ENCODE peak calls at places on chromosomes 1 and 21, in seven cellular contexts. B, A, U, N, V, O and K are unnamed samples.

GRCh38 chr21:44801468-44802395 is at the start of gene UBE2G2:
- DNase-seq in N (peak), U (no peak), O (peak), V (peak), B (peak), A (peak), K (peak)

GRCh38 chr1:196355206-196355786 is 252.9 kb downstream of the KCNT2 start:
- DNase-seq in B (no peak), U (no peak), N (peak), V (no peak), A (no peak), O (peak), K (peak)

GRCh38 chr1:25568834-25569598 is 25.6 kb downstream of the LDLRAP1 start:
- DNase-seq in U (no peak), B (no peak), O (no peak), V (peak), A (no peak), N (peak), K (peak)

GRCh38 chr21:39670741-39671140 is 58.0 kb downstream of the B3GALT5 start:
- DNase-seq in O (no peak), B (no peak), N (peak), A (peak), V (no peak), U (no peak), K (no peak)

GRCh38 chr1:53715478-53715877 is 23.5 kb downstream of the GLIS1 start:
- DNase-seq in N (no peak), A (no peak), V (peak), U (no peak), B (peak), O (peak), K (peak)

GRCh38 chr1:205988585-205988995 is 14.6 kb downstream of the RAB7B start:
- DNase-seq in U (no peak), N (no peak), B (no peak), O (no peak), V (no peak), A (no peak), K (no peak)

GRCh38 chr1:154784416-154784815 is 85.7 kb downstream of the KCNN3 start:
- DNase-seq in U (no peak), B (no peak), N (no peak), A (no peak), O (no peak), V (no peak), K (no peak)

GRCh38 chr1:11530731-11531311 is 51.9 kb downstream of the DISP3 start:
- DNase-seq in U (no peak), V (no peak), B (no peak), A (peak), N (no peak), O (no peak), K (no peak)

GRCh38 chr1:2205191-2205952 is 10.8 kb upstream of the FAAP20 start:
- DNase-seq in U (no peak), B (peak), N (peak), V (no peak), O (peak), A (peak), K (peak)

GRCh38 chr1:197921235-197922069 is 4.3 kb downstream of the LHX9 start:
- DNase-seq in N (no peak), U (no peak), A (peak), O (no peak), V (no peak), B (no peak), K (no peak)

GRCh38 chr1:68293609-68294353 is 61.5 kb upstream of the WLS start:
- DNase-seq in U (no peak), V (no peak), O (peak), N (peak), A (no peak), B (no peak), K (peak)

GRCh38 chr1:174746024-174746808 is 253.5 kb upstream of the CACYBP start:
- DNase-seq in N (no peak), B (no peak), A (no peak), V (no peak), O (no peak), U (no peak), K (no peak)
- H3K4me3 ChIP-seq in N (no peak), B (no peak), A (no peak), V (no peak), O (no peak), U (no peak), K (no peak)

DNA sequence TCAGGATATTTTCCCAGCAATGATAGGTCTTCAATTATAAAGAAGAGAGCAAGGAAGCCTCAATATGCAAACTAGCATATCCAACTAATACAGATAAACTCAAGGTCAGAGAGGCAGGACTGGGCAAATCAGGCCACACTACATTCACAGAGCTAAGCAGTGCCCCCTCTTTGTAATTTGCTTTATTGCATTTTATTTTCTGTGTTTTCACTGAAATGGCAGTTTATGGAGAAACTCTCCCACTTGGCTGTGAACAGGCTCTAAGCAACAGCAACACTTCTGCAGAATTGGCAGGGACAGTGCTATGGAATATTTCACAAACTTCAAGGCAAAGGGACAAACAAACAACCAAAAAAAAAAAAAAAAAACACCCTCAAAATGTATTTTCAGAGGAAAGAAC is 93.4 kb upstream of the SOD1 start:
- DNase-seq in N (no peak), U (no peak), O (no peak), V (no peak), B (peak), A (no peak), K (peak)
- TF ChIP-seq CTCF in N (no peak), U (no peak), O (peak), V (no peak), B (peak), A (no peak), K (peak)

DNA sequence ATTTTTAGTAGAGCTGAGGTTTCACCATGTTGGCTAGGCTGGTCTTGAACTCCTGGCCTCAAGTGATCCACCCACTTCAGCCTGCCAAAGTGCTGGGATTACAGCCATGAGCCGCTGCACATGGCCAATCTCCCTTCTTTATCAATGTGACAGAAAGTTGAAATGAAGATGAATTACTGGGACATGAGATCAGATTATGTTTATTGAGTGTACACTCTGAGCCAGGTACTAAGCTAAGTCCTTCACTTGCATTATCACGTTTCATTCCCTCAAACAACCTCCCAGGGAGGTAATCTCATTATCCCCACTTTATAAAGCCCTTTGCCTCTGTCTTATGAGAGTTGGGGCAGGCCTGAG is 6.3 kb upstream of the CHI3L2 start:
- DNase-seq in O (no peak), B (no peak), V (no peak), A (no peak), N (no peak), U (no peak), K (no peak)
- H3K4me3 ChIP-seq in O (no peak), B (peak), V (no peak), A (no peak), N (no peak), U (no peak), K (no peak)

GRCh38 chr1:39128126-39128525 is 76.4 kb upstream of the MACF1 start:
- DNase-seq in A (no peak), U (no peak), O (no peak), N (no peak), B (no peak), V (no peak), K (no peak)

GRCh38 chr1:39127513-39127912 is 77.0 kb upstream of the MACF1 start:
- DNase-seq in V (peak), U (no peak), N (no peak), A (no peak), O (peak), B (no peak), K (peak)

GRCh38 chr1:39128959-39129358 is 75.5 kb upstream of the MACF1 start:
- DNase-seq in V (no peak), A (peak), U (no peak), O (no peak), N (no peak), B (no peak), K (no peak)

GRCh38 chr1:39130297-39130696 is 74.2 kb upstream of the MACF1 start:
- DNase-seq in N (peak), O (no peak), A (no peak), B (no peak), U (no peak), V (no peak), K (peak)

DNA sequence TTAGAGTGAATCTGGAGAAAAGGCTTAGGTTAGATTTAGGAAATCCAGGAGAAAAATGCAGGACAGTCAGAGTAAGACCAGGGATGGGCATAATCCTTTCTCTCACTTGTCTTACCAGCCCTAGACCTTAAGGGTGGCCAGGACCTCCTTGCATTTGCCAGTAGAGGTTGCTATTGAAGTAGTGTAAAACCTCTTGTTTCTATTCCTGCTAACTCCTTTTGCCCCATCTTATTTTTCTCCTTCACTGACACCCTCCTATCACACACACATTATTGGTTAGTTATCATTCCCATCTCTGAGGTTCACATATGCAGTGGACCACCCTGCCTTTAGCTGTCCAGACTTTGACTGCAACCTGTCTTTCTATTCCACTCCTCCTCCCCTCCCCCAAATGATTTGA is 75.0 kb upstream of the MACF1 start:
- DNase-seq in O (no peak), U (no peak), B (peak), N (no peak), A (no peak), V (no peak), K (peak)
- TF ChIP-seq CTCF in O (peak), U (peak), B (peak), N (peak), A (no peak), V (peak), K (peak)

GRCh38 chr1:73910466-73910865 is 287.5 kb downstream of the LRRIQ3 start:
- DNase-seq in A (no peak), V (no peak), N (peak), U (no peak), B (no peak), O (no peak), K (no peak)
- H3K4me3 ChIP-seq in A (no peak), V (no peak), N (no peak), U (no peak), B (no peak), O (no peak), K (no peak)

DNA sequence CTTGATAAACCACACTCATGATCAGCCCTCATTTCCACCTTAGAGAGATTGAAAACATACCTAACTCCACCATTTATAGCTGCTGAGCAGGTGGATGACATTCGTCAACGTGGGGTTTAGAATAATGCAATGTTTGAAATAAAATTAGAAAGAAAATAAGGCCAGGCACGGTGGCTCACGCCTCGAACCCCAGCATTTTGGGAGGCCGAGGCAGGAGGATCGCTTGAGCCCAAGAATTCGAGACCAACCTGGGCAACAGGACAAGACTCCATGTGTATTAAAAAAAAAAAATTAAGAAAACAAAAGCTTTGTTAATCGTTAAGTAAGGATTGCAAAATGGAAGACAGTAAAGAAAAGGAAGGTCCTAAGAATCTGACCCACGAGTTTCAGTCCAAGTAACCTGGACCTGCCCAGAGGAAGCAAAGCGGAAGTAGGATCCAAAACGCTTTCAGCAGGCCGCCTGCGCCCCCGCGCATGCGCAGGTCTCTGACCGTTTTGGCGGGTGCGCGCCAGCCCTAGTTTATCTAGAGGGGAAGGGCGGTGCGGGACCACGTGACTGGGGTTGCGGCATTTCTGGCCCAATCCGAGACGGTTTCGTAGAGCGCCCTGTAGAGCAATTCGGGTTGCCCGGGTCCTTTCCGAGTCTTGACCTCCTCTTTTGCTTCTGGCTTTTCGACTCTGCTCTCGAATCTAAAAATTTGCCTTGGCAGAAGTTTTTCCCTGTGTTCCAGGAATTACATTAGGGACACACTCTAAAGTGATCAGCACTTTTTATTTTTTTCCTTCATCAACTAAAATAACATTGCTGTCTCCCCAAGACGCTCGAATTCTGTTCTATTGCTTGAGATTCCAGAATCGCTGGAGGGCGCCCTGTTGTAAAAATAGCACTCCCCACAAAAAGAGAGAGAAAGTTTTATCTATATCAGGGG is 22.5 kb downstream of the ANP32E start:
- DNase-seq in O (peak), B (peak), U (peak), N (peak), A (peak), V (no peak), K (peak)
- TF ChIP-seq CTCF in O (peak), B (peak), U (no peak), N (peak), A (no peak), V (no peak), K (peak)

GRCh38 chr1:9717193-9718005 is 65.9 kb downstream of the PIK3CD start:
- DNase-seq in A (peak), O (peak), U (no peak), N (no peak), V (peak), B (peak), K (peak)
- H3K4me3 ChIP-seq in A (no peak), O (no peak), U (no peak), N (no peak), V (peak), B (peak), K (peak)

GRCh38 chr1:102550729-102551384 is 554.1 kb upstream of the OLFM3 start:
- DNase-seq in N (no peak), O (peak), B (peak), A (no peak), V (no peak), U (no peak), K (peak)
- TF ChIP-seq CTCF in N (no peak), O (peak), B (peak), A (no peak), V (no peak), U (peak), K (peak)

GRCh38 chr1:116666090-116666489 is 1.4 kb downstream of the IGSF3 start:
- DNase-seq in V (no peak), U (no peak), B (no peak), A (no peak), N (no peak), O (no peak), K (peak)
- H3K4me3 ChIP-seq in V (no peak), U (no peak), B (no peak), A (no peak), N (no peak), O (peak), K (no peak)

DNA sequence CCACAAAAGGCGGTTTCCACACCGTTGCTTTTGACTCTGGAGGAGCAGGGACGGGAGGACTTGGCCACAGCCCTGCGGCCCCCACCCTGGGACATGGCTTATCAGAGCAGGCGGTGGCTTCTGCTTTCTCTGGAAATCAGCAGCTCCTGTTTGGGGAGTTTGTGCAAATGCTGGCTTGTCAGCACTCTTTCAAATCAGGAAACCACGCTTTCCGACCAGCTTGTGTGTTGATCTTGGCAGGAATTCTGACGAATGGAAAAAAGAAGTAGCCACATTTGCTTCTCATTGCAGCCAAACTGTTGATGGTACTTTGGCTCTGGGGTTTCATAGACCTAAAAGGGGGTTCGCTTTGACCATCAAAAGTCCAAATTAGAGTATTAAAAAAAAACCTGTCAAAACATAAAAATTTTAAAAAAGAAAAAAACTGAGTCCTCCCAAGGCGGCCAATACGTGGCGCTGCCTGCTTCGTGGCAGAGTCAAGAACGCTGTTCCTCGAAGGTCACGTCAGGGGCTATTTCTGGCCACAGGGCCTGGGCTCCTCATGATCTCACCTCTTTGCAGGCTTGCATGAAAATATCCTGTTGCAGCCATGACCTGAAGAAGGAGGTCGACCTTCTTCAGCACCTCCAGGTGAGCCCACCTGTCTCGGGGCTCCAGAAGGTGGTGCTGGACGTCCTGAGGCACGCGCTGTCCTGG is 80.8 kb upstream of the EFHD2 start:
- DNase-seq in N (peak), V (peak), O (peak), U (no peak), A (no peak), B (no peak), K (peak)
- TF ChIP-seq CTCF in N (no peak), V (peak), O (peak), U (no peak), A (no peak), B (peak), K (peak)